ENCODE peak calls at places on chromosomes 12 and 14, in six cellular contexts. U is IMR-90, L is colonic mucosa, B is fibroblast of pulmonary artery, Y is lower leg skin, K is cardiac muscle cell. I is an unnamed sample.

GRCh38 chr14:96622926-96623325 is 120.7 kb downstream of the PAPOLA start:
- DNase-seq in B (no peak), K (no peak), Y (peak; percentile 40), L (no peak), U (no peak), I (no peak)

GRCh38 chr14:42569227-42569626 is 962.6 kb downstream of the LRFN5 start:
- DNase-seq in L (no peak), K (no peak), U (no peak), Y (no peak), B (no peak), I (no peak)

GRCh38 chr12:75805905-75806304 is 225.7 kb downstream of the PHLDA1 start:
- DNase-seq in K (no peak), L (no peak), B (no peak), U (no peak), Y (no peak), I (no peak)

GRCh38 chr12:21026302-21026701 is 104.7 kb upstream of the SLCO1B1 start:
- DNase-seq in Y (no peak), K (no peak), L (no peak), U (no peak), B (no peak), I (no peak)

GRCh38 chr12:47986266-47986610 is 18.0 kb downstream of the COL2A1 start:
- DNase-seq in K (no peak), Y (no peak), B (no peak), L (no peak), U (no peak), I (no peak)

GRCh38 chr12:64997858-64998257 is 123.2 kb downstream of the WIF1 start:
- DNase-seq in Y (no peak), K (no peak), B (no peak), L (no peak), U (no peak), I (no peak)

GRCh38 chr12:115362319-115362976 is 678.5 kb upstream of the TBX3 start:
- DNase-seq in L (no peak), B (no peak), Y (no peak), K (no peak), U (peak; percentile 28), I (no peak)

GRCh38 chr12:109725321-109726105 is 11.9 kb downstream of the FAM222A start:
- DNase-seq in B (no peak), K (no peak), Y (no peak), U (no peak), L (no peak), I (no peak)

GRCh38 chr12:5971194-5971850 is 26.3 kb upstream of the ANO2 start:
- DNase-seq in Y (no peak), L (peak; percentile 12), K (no peak), B (no peak), U (no peak), I (no peak)

GRCh38 chr12:22443379-22444316 is 100.7 kb downstream of the C2CD5 start:
- DNase-seq in U (peak; percentile 79), K (peak; percentile 81), B (peak; percentile 87), L (peak; percentile 62), Y (peak; percentile 86), I (peak; percentile 62)

GRCh38 chr12:17108877-17109520 is 503.0 kb upstream of the LMO3 start:
- DNase-seq in Y (no peak), B (no peak), L (no peak), K (no peak), U (no peak), I (no peak)

GRCh38 chr12:76024942-76025600 is 6.5 kb downstream of the PHLDA1 start:
- DNase-seq in Y (no peak), L (no peak), K (no peak), B (peak; percentile 89), U (peak; percentile 90), I (no peak)

GRCh38 chr12:8771072-8771471 is 51.3 kb upstream of the A2ML1 start:
- DNase-seq in L (no peak), K (no peak), B (no peak), Y (no peak), U (no peak), I (no peak)
- TF ChIP-seq CTCF in L (no peak), K (no peak), B (no peak), Y (no peak), U (no peak), I (no peak)

GRCh38 chr12:32265461-32265860 is 133.9 kb upstream of the FGD4 start:
- DNase-seq in B (no peak), L (no peak), Y (no peak), K (no peak), U (no peak), I (no peak)

GRCh38 chr12:32265920-32266319 is 133.4 kb upstream of the FGD4 start:
- DNase-seq in Y (no peak), U (no peak), B (no peak), L (no peak), K (no peak), I (peak; percentile 26)

GRCh38 chr12:32257695-32258496 is 141.5 kb upstream of the FGD4 start:
- DNase-seq in L (no peak), B (no peak), Y (no peak), U (no peak), K (no peak), I (no peak)

GRCh38 chr12:32264995-32265394 is 134.4 kb upstream of the FGD4 start:
- DNase-seq in U (peak; percentile 68), Y (no peak), K (no peak), B (peak; percentile 28), L (no peak), I (peak; percentile 27)

GRCh38 chr12:32261638-32262037 is 137.7 kb upstream of the FGD4 start:
- DNase-seq in Y (no peak), K (no peak), U (no peak), L (no peak), B (no peak), I (no peak)
- TF ChIP-seq CTCF in Y (no peak), K (peak; percentile 19), U (peak; percentile 35), L (no peak), B (no peak), I (peak; percentile 24)

DNA sequence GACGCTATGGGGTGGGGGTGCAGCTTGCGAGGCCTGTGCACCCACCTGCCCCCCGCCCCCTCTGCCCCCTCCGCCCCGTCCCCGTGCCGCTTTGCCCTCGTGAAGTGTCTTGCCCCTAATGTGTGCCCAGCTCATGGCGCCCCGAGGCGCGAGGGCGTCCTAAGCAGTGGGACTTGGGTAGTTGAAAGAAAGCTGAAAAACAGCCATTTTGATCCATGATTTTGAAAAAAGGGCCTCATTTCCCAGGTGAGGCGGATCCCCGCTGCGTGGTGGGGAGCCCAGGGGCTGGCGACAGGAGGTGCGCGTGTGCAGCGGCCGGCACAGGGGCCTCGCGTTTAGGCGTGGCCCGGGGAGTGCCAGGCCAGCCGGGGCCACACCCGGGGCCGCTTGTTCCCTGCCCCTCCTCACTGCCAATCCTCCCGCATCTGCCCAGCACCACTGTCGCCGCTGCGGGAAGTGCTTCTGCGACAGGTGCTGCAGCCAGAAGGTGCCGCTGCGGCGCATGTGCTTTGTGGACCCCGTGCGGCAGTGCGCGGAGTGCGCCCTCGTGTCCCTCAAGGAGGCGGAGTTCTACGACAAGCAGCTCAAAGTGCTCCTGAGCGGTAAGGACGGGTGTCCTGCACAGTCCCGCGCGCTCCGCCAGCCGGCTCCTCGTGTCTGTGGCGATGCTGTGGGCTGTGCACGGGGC is 11.8 kb downstream of the ZFYVE21 start:
- DNase-seq in K (no peak), U (no peak), B (no peak), Y (no peak), L (peak; percentile 65), I (no peak)
- TF ChIP-seq CTCF in K (no peak), U (no peak), B (no peak), Y (no peak), L (no peak), I (no peak)

GRCh38 chr14:57574617-57575288 is 81.1 kb upstream of the CCDC198 start:
- DNase-seq in K (no peak), B (no peak), U (no peak), L (no peak), Y (no peak), I (no peak)
- TF ChIP-seq CTCF in K (no peak), B (no peak), U (no peak), L (no peak), Y (no peak), I (no peak)

DNA sequence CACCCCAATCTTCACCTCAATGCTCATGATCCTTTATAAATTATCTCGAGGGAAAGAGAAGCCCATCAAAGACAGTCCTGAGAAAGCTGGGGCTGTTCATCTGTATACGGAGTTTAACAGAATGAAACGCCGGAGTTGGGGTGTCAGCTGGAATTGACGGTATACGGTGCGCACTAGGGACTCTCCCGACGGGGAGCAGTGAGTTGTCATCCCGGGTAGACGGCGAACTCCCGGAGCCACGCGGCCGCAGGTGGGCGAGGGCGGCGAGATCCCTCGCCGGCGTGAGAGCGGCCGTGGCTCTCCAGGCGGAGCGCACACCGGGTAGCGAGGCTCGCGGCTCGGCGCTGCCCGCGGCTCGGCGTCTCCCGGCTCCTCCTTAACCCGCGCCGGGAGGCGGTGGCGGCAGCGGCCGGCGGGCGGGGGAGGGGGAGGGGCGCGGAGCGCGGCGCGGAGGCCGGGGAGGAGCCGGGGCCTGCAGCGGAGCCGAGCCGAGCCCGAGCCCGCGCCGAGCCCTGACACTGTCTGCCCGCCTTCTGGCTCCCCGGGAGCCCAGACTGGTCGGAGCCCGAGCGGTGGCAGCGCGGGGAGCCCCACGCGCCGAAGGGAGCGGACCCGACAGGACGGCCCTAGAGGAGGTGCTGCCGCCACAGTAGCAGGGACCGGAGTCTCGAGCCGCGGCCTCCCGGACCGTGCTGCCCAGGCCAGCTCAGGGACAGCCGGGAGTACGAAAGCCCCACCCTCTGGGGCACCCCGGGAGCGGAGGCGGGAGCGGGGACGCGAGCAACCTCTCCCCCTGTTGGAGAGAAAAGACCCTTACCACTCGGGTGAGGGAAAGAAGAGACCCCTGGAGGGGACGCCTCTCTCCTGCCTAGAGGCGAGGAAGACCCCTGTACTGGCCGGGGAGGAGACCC is at the start of gene FOXJ2:
- DNase-seq in B (peak; percentile 68), Y (peak; percentile 96), U (peak; percentile 58), K (peak; percentile 83), L (peak; percentile 82), I (peak; percentile 85)
- TF ChIP-seq CTCF in B (no peak), Y (no peak), U (no peak), K (no peak), L (no peak), I (no peak)

I was measured in GM10248.